ENCODE peak calls at places on chromosomes 11 and 22, in eight cellular contexts. One of them, this sample, is unnamed.

GRCh38 chr11:55357560-55358184 is 10.1 kb upstream of the OR4A15 start:
- DNase-seq in kidney: no peak
- DNase-seq in HCT116: no peak
- DNase-seq in left ventricle myocardium inferior: no peak
- DNase-seq in spleen: no peak
- DNase-seq in body of pancreas: no peak
- DNase-seq in colonic mucosa: no peak
- DNase-seq in CD8-positive, alpha-beta T cell: no peak
- DNase-seq in this sample: no peak

GRCh38 chr22:37196539-37197450 is 8.7 kb upstream of the C1QTNF6 start:
- DNase-seq in kidney: peak
- DNase-seq in HCT116: peak
- DNase-seq in left ventricle myocardium inferior: peak
- DNase-seq in spleen: peak
- DNase-seq in body of pancreas: peak
- DNase-seq in colonic mucosa: peak
- DNase-seq in CD8-positive, alpha-beta T cell: no peak
- DNase-seq in this sample: no peak

GRCh38 chr11:11567862-11568650 is 53.7 kb downstream of the GALNT18 start:
- DNase-seq in kidney: no peak
- DNase-seq in HCT116: peak
- DNase-seq in left ventricle myocardium inferior: no peak
- DNase-seq in spleen: no peak
- DNase-seq in body of pancreas: no peak
- DNase-seq in colonic mucosa: no peak
- DNase-seq in CD8-positive, alpha-beta T cell: no peak
- DNase-seq in this sample: peak

GRCh38 chr11:125167954-125168821 is 3.6 kb downstream of the PKNOX2 start:
- DNase-seq in kidney: no peak
- DNase-seq in HCT116: no peak
- DNase-seq in left ventricle myocardium inferior: no peak
- DNase-seq in spleen: no peak
- DNase-seq in body of pancreas: peak
- DNase-seq in colonic mucosa: no peak
- DNase-seq in CD8-positive, alpha-beta T cell: no peak
- DNase-seq in this sample: peak

GRCh38 chr11:94198718-94199117 is 70.1 kb downstream of the PANX1 start:
- DNase-seq in kidney: no peak
- DNase-seq in HCT116: no peak
- DNase-seq in left ventricle myocardium inferior: no peak
- DNase-seq in spleen: no peak
- DNase-seq in body of pancreas: no peak
- DNase-seq in colonic mucosa: no peak
- DNase-seq in CD8-positive, alpha-beta T cell: no peak
- DNase-seq in this sample: no peak

GRCh38 chr11:8988329-8989234 is 15.2 kb downstream of the NRIP3 start:
- DNase-seq in kidney: no peak
- DNase-seq in HCT116: no peak
- DNase-seq in left ventricle myocardium inferior: no peak
- DNase-seq in spleen: no peak
- DNase-seq in body of pancreas: no peak
- DNase-seq in colonic mucosa: no peak
- DNase-seq in CD8-positive, alpha-beta T cell: no peak
- DNase-seq in this sample: no peak

GRCh38 chr11:2150206-2150847 is 10.7 kb downstream of the INS start:
- DNase-seq in kidney: no peak
- DNase-seq in HCT116: peak
- DNase-seq in left ventricle myocardium inferior: no peak
- DNase-seq in spleen: no peak
- DNase-seq in body of pancreas: no peak
- DNase-seq in colonic mucosa: no peak
- DNase-seq in CD8-positive, alpha-beta T cell: no peak
- DNase-seq in this sample: no peak

GRCh38 chr11:119691020-119691666 is 37.9 kb downstream of the NECTIN1 start:
- DNase-seq in kidney: no peak
- DNase-seq in HCT116: no peak
- DNase-seq in left ventricle myocardium inferior: no peak
- DNase-seq in spleen: no peak
- DNase-seq in body of pancreas: no peak
- DNase-seq in colonic mucosa: no peak
- DNase-seq in CD8-positive, alpha-beta T cell: no peak
- DNase-seq in this sample: peak

GRCh38 chr11:128061321-128061871 is 526.0 kb downstream of the ETS1 start:
- DNase-seq in kidney: no peak
- DNase-seq in HCT116: no peak
- DNase-seq in left ventricle myocardium inferior: no peak
- DNase-seq in spleen: no peak
- DNase-seq in body of pancreas: no peak
- DNase-seq in colonic mucosa: no peak
- DNase-seq in CD8-positive, alpha-beta T cell: no peak
- DNase-seq in this sample: no peak

GRCh38 chr11:132595246-132595645 is 937.1 kb downstream of the OPCML start:
- DNase-seq in kidney: no peak
- DNase-seq in HCT116: no peak
- DNase-seq in left ventricle myocardium inferior: no peak
- DNase-seq in spleen: no peak
- DNase-seq in body of pancreas: no peak
- DNase-seq in colonic mucosa: no peak
- DNase-seq in CD8-positive, alpha-beta T cell: no peak
- DNase-seq in this sample: no peak

GRCh38 chr22:38718414-38718813 is 12.7 kb downstream of the GTPBP1 start:
- DNase-seq in kidney: peak
- DNase-seq in HCT116: peak
- DNase-seq in left ventricle myocardium inferior: no peak
- DNase-seq in spleen: no peak
- DNase-seq in body of pancreas: peak
- DNase-seq in colonic mucosa: peak
- DNase-seq in CD8-positive, alpha-beta T cell: no peak
- DNase-seq in this sample: no peak

GRCh38 chr11:55942785-55943392 is 6.7 kb upstream of the OR5I1 start:
- DNase-seq in kidney: no peak
- DNase-seq in HCT116: peak
- DNase-seq in left ventricle myocardium inferior: no peak
- DNase-seq in spleen: no peak
- DNase-seq in body of pancreas: no peak
- DNase-seq in colonic mucosa: no peak
- DNase-seq in CD8-positive, alpha-beta T cell: no peak
- DNase-seq in this sample: peak

GRCh38 chr22:23893446-23893956 is 682 bp upstream of the MIF start:
- DNase-seq in kidney: no peak
- DNase-seq in HCT116: no peak
- DNase-seq in left ventricle myocardium inferior: no peak
- DNase-seq in spleen: no peak
- DNase-seq in body of pancreas: no peak
- DNase-seq in colonic mucosa: no peak
- DNase-seq in CD8-positive, alpha-beta T cell: no peak
- DNase-seq in this sample: no peak

GRCh38 chr11:76322593-76323341 is 58.2 kb downstream of the THAP12 start:
- DNase-seq in kidney: peak
- DNase-seq in HCT116: no peak
- DNase-seq in left ventricle myocardium inferior: no peak
- DNase-seq in spleen: peak
- DNase-seq in body of pancreas: no peak
- DNase-seq in colonic mucosa: no peak
- DNase-seq in CD8-positive, alpha-beta T cell: no peak
- DNase-seq in this sample: no peak

GRCh38 chr11:124623861-124624525 is 1.3 kb downstream of the TBRG1 start:
- DNase-seq in kidney: no peak
- DNase-seq in HCT116: no peak
- DNase-seq in left ventricle myocardium inferior: no peak
- DNase-seq in spleen: no peak
- DNase-seq in body of pancreas: no peak
- DNase-seq in colonic mucosa: no peak
- DNase-seq in CD8-positive, alpha-beta T cell: no peak
- DNase-seq in this sample: no peak

DNA sequence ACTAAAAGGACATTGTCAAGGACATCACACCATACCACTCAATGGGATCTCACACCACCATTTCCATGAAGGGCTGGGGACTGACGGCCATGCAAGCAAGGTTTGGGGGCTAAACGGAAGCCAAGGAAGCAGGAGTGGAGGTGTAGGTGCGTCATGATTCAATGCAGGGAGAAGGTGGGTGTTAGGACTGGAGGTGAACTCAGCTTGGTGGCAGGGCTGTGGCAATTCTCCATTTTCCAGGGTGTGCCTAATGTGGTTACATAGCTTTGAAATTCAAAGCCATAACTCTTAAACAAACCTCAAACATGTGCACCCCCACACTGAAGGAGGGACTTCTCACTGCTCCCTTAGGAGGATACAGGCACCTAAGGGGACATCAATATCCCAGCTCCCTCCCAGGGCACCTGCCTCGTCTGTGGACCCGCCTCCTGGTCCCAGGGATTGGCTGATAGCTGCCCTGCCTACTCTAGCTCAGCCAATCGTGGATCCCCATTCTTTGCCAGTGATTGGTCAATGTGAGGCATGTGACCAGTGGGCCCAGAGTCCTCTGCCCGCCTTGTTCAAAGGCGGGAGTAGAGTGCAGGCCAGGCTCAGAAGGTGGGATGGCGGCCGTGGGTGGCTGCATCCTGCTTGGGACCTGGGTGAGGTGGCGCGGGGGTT is 64.6 kb downstream of the CTTN start:
- DNase-seq in kidney: no peak
- DNase-seq in HCT116: no peak
- DNase-seq in left ventricle myocardium inferior: no peak
- DNase-seq in spleen: no peak
- DNase-seq in body of pancreas: no peak
- DNase-seq in colonic mucosa: no peak
- DNase-seq in CD8-positive, alpha-beta T cell: no peak
- DNase-seq in this sample: no peak
- TF ChIP-seq CTCF in kidney: no peak
- TF ChIP-seq CTCF in HCT116: no peak
- TF ChIP-seq CTCF in left ventricle myocardium inferior: no peak
- TF ChIP-seq CTCF in spleen: no peak
- TF ChIP-seq CTCF in body of pancreas: no peak
- TF ChIP-seq CTCF in colonic mucosa: no peak
- TF ChIP-seq CTCF in CD8-positive, alpha-beta T cell: no peak
- TF ChIP-seq CTCF in this sample: no peak

DNA sequence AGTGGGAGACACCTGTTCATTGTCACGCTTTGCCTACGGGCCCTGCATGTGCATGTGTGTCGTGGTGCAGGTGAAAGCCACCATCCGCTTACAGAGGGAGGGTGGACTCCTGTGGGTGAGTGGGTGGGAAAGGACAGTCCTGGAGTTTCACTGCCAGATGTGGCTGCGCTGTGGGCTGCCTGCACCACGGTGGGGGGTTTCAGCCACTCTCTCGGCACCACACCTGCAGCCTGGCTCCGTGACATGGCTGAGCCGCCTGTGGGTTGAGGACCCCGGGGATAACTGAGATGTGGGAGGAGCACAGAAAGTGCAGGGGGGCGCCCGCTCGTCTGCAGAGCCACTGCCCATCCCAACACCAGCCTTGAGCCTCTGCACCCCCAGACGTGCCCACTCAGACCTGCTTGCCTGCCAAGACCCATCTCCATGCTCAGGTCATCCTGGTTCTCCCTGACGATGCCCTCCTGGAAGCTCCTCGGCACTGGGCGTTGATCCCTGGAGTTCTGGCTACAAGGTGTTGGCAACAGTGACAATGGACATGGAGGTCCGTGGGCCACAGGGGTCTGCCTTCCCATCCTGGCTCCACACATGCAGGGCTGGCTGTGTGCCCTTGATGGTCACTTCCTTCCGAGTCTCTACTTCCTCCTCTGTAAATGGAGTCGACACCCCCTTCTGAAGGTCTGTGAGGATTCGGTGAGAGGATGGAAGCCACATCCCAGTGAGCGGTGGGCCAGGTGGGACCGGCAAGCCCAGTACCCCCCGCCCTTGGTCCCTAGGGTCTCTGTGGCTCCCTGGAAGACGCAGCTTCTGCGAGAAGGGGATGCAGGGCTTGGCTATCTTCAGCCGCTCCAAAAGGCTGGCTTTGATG is 1007.0 kb downstream of the BRD1 start:
- DNase-seq in kidney: peak
- DNase-seq in HCT116: no peak
- DNase-seq in left ventricle myocardium inferior: no peak
- DNase-seq in spleen: peak
- DNase-seq in body of pancreas: no peak
- DNase-seq in colonic mucosa: no peak
- DNase-seq in CD8-positive, alpha-beta T cell: no peak
- DNase-seq in this sample: no peak
- H3K4me3 ChIP-seq in kidney: no peak
- H3K4me3 ChIP-seq in HCT116: no peak
- H3K4me3 ChIP-seq in left ventricle myocardium inferior: no peak
- H3K4me3 ChIP-seq in spleen: no peak
- H3K4me3 ChIP-seq in body of pancreas: no peak
- H3K4me3 ChIP-seq in colonic mucosa: no peak
- H3K4me3 ChIP-seq in CD8-positive, alpha-beta T cell: no peak
- H3K4me3 ChIP-seq in this sample: no peak

GRCh38 chr11:108307751-108308150 is 84.9 kb downstream of the ATM start:
- DNase-seq in kidney: no peak
- DNase-seq in HCT116: no peak
- DNase-seq in left ventricle myocardium inferior: no peak
- DNase-seq in spleen: no peak
- DNase-seq in body of pancreas: no peak
- DNase-seq in colonic mucosa: no peak
- DNase-seq in CD8-positive, alpha-beta T cell: no peak
- DNase-seq in this sample: no peak
- TF ChIP-seq CTCF in kidney: no peak
- TF ChIP-seq CTCF in HCT116: no peak
- TF ChIP-seq CTCF in left ventricle myocardium inferior: no peak
- TF ChIP-seq CTCF in spleen: no peak
- TF ChIP-seq CTCF in body of pancreas: no peak
- TF ChIP-seq CTCF in colonic mucosa: no peak
- TF ChIP-seq CTCF in CD8-positive, alpha-beta T cell: no peak
- TF ChIP-seq CTCF in this sample: no peak

DNA sequence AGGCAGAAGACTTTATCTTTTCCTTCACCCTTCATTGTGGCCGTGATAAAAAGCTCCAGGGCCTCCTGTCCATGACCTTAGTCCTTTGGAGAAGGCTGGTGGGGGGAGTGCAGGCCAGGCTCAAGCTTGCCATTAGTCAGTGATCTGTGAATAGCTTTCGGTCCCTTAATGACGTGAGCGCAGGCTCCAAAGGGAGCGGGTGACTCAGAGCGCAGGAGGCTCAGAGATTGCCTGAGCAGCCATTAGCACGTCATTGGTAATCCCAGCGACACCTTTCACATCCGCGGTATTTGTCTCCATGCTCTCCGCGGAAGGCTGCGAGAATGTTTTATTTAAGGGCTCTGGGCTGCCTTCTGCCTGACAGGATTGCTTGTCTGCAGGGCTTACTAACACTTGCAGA is 458.5 kb downstream of the METTL15 start:
- DNase-seq in kidney: peak
- DNase-seq in HCT116: peak
- DNase-seq in left ventricle myocardium inferior: peak
- DNase-seq in spleen: peak
- DNase-seq in body of pancreas: peak
- DNase-seq in colonic mucosa: peak
- DNase-seq in CD8-positive, alpha-beta T cell: no peak
- DNase-seq in this sample: no peak
- H3K4me3 ChIP-seq in kidney: no peak
- H3K4me3 ChIP-seq in HCT116: peak
- H3K4me3 ChIP-seq in left ventricle myocardium inferior: peak
- H3K4me3 ChIP-seq in spleen: no peak
- H3K4me3 ChIP-seq in body of pancreas: no peak
- H3K4me3 ChIP-seq in colonic mucosa: no peak
- H3K4me3 ChIP-seq in CD8-positive, alpha-beta T cell: no peak
- H3K4me3 ChIP-seq in this sample: no peak

DNA sequence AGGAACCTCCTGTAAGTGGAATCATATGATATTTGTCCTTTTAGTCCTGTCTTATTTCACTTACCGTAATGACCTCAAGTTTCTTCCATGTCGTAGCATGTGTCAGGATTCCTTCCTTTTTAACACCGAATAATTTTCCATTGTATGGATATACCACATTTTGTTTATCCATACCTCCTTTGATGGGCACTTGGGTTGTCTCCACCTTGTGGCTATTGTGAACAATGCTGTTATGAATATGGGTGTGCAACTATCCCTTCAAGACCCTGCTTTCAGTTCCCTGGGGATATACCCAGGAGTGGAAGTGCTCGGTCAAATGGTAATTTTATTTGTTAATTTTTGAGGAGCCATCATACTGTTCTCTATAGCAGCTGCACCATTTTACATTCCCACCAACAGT is 244.9 kb upstream of the BLID start:
- DNase-seq in kidney: no peak
- DNase-seq in HCT116: no peak
- DNase-seq in left ventricle myocardium inferior: no peak
- DNase-seq in spleen: no peak
- DNase-seq in body of pancreas: no peak
- DNase-seq in colonic mucosa: no peak
- DNase-seq in CD8-positive, alpha-beta T cell: no peak
- DNase-seq in this sample: no peak
- TF ChIP-seq CTCF in kidney: no peak
- TF ChIP-seq CTCF in HCT116: peak
- TF ChIP-seq CTCF in left ventricle myocardium inferior: no peak
- TF ChIP-seq CTCF in spleen: no peak
- TF ChIP-seq CTCF in body of pancreas: no peak
- TF ChIP-seq CTCF in colonic mucosa: no peak
- TF ChIP-seq CTCF in CD8-positive, alpha-beta T cell: no peak
- TF ChIP-seq CTCF in this sample: peak

This sample was measured in GM12865.